ENCODE peak calls at places on chromosome 17, in five cellular contexts. E is ascending aorta, G is coronary artery, N is cardiac muscle cell, V is mammary epithelial cell. R is an unnamed sample.

GRCh38 chr17:78172284-78173024 is 4.1 kb downstream of the SYNGR2 start:
- DNase-seq in G (no peak), E (no peak), V (no peak), N (peak), R (no peak)

GRCh38 chr17:78748730-78749317 is 33.2 kb downstream of the CYTH1 start:
- DNase-seq in E (peak), N (peak), G (no peak), V (peak), R (no peak)

GRCh38 chr17:41331606-41332005 is 16.1 kb upstream of the KRTAP17-1 start:
- DNase-seq in G (no peak), V (no peak), N (no peak), E (no peak), R (no peak)

GRCh38 chr17:64001763-64002529 is 3.8 kb downstream of the PRR29 start:
- DNase-seq in G (no peak), V (no peak), E (no peak), N (peak), R (peak)

GRCh38 chr17:58307468-58308172 is 21.0 kb downstream of the TSPOAP1 start:
- DNase-seq in G (no peak), V (no peak), E (no peak), N (no peak), R (no peak)

GRCh38 chr17:62179525-62180161 is 114.6 kb upstream of the MED13 start:
- DNase-seq in G (no peak), V (peak), N (peak), E (no peak), R (no peak)

GRCh38 chr17:47324224-47325020 is 667 bp downstream of the EFCAB13 start:
- DNase-seq in G (peak), N (peak), E (no peak), V (no peak), R (no peak)

GRCh38 chr17:147796-148740 is 10.7 kb downstream of the SCGB1C2 start:
- DNase-seq in N (no peak), V (no peak), G (no peak), E (no peak), R (peak)

GRCh38 chr17:14321980-14322776 is 21.3 kb downstream of the HS3ST3B1 start:
- DNase-seq in E (no peak), N (no peak), G (no peak), V (no peak), R (no peak)

GRCh38 chr17:47698749-47699535 is 5.0 kb downstream of the TBKBP1 start:
- DNase-seq in N (peak), E (no peak), G (no peak), V (peak), R (no peak)

GRCh38 chr17:66557193-66557592 is 254.8 kb downstream of the PRKCA start:
- DNase-seq in V (no peak), N (no peak), E (no peak), G (no peak), R (no peak)

GRCh38 chr17:13429201-13429600 is 172.5 kb downstream of the HS3ST3A1 start:
- DNase-seq in V (peak), E (no peak), G (no peak), N (peak), R (no peak)

GRCh38 chr17:4708436-4708835 is 2.0 kb upstream of the ARRB2 start:
- DNase-seq in V (no peak), N (no peak), E (no peak), G (no peak), R (no peak)

GRCh38 chr17:49512296-49513043 is 17.4 kb downstream of the NGFR start:
- DNase-seq in E (no peak), N (no peak), G (no peak), V (no peak), R (no peak)

GRCh38 chr17:41537990-41538389 is 9.9 kb upstream of the KRT19 start:
- DNase-seq in V (peak), N (peak), E (no peak), G (no peak), R (no peak)

GRCh38 chr17:57309479-57309878 is 53.2 kb downstream of the MSI2 start:
- DNase-seq in E (no peak), V (peak), N (no peak), G (no peak), R (no peak)

GRCh38 chr17:28871056-28871579 is 16.3 kb downstream of the ERAL1 start:
- DNase-seq in G (no peak), N (no peak), V (no peak), E (no peak), R (no peak)

GRCh38 chr17:202501-202951 is 21.1 kb upstream of the DOC2B start:
- DNase-seq in N (no peak), E (no peak), V (no peak), G (no peak), R (no peak)

DNA sequence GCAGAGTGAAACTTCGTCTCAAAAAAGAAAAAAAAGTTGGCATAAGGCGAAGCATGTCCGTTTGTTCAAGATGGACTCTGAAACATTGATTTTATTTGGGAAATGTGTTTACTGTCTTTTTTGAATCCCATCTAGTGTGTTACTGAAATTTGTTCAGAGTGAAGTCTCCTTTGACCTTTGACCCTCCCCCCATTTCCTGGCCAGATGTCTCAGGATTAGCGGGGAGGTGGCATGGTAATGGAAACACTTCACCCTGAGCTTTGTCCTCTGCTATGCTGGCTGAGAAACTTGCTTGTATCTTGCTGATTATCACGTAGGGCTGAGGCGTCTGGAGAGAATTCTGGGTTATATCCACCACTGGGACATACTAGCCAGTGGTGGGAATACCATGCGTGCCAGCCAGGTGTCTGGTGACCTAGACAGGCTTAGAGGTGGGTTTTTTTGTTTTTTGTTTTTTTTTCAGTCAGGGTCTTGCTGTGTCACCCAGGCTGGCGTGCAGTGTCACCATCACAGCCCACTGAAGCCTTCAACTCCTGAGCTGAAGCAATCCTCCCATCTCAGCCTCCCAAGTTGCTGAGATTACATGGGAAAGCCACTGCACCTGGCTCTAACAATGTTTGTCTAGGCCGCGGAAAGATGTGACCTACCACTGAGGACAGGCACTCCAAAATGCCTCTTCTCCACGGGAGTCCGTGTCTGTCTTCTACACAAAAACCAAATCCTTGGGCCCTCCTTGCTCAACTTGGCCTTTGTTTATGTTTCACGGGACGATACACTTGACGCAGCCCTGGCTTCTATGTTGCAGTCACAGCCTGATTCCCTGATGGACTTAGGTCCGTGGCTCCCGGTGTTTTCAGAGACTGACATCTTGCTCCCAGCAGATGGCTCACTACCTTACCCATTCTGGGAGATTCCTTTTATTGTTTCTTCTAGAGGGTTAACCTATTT is 6.6 kb upstream of the GALK1 start:
- DNase-seq in V (no peak), G (peak), E (no peak), N (peak), R (peak)
- TF ChIP-seq CTCF in V (peak), G (no peak), E (no peak), N (peak), R (peak)

DNA sequence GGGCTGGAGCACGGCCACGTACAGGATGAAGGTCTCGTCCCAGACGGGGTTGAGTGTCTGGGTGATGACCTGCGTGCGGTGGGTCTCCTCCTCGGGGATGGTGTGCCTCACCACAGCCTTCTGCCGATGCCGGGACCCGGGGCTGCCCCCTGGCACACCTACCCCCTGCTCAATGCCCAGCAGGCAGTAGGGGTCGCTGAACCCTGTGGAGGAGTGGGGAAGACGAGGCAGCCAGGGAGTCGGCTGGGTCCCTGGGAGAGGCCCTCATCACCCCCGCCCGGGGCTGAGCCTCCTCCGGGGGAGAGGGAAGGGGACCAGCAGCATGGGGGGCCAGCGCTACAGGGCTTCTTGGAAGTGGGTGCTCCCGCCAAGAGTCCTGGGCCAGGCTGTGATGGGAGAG is 1.8 kb downstream of the UNC13D start:
- DNase-seq in E (no peak), N (no peak), V (no peak), G (no peak), R (peak)
- H3K27ac ChIP-seq in E (no peak), N (no peak), V (no peak), G (no peak), R (no peak)

GRCh38 chr17:80176757-80177156 is 6.9 kb downstream of the CARD14 start:
- DNase-seq in N (no peak), G (no peak), V (no peak), E (no peak), R (no peak)

GRCh38 chr17:80171681-80172080 is 1.9 kb downstream of the CARD14 start:
- DNase-seq in G (no peak), V (no peak), E (no peak), N (no peak), R (no peak)

GRCh38 chr17:80175411-80175810 is 5.6 kb downstream of the CARD14 start:
- DNase-seq in V (no peak), G (no peak), E (no peak), N (peak), R (no peak)

GRCh38 chr17:80169784-80170500 is at the start of gene CARD14:
- DNase-seq in G (no peak), V (peak), E (no peak), N (no peak), R (no peak)

GRCh38 chr17:80173916-80174315 is 4.1 kb downstream of the CARD14 start:
- DNase-seq in N (no peak), G (no peak), V (no peak), E (no peak), R (no peak)
- TF ChIP-seq CTCF in N (no peak), G (no peak), V (no peak), E (no peak), R (no peak)

GRCh38 chr17:17203173-17203730 is 2.9 kb downstream of the PLD6 start:
- DNase-seq in E (no peak), N (no peak), G (no peak), V (no peak), R (no peak)
- H3K27ac ChIP-seq in E (peak), N (no peak), G (peak), V (no peak), R (no peak)

GRCh38 chr17:8186787-8187516 is 3.0 kb downstream of the BORCS6 start:
- DNase-seq in G (peak), V (peak), N (peak), E (peak), R (peak)
- TF ChIP-seq CTCF in G (no peak), V (no peak), N (peak), E (peak), R (peak)

R was measured in RWPE2.